ENCODE peak calls at places on chromosomes 12 and 14, in six cellular contexts. One of them, this sample, is unnamed.
A peak's percentile ranks its signal among the peaks of the same experiment; 100 is the strongest.

GRCh38 chr12:943051-943450 is 6.4 kb downstream of the RAD52 start:
- DNase-seq in neural crest cell: no peak
- DNase-seq in left cardiac atrium: no peak
- DNase-seq in effector memory CD4-positive, alpha-beta T cell: no peak
- DNase-seq in body of pancreas: no peak
- DNase-seq in iPS DF 6.9: no peak
- DNase-seq in this sample: no peak

GRCh38 chr12:75666126-75666979 is 154.9 kb upstream of the KRR1 start:
- DNase-seq in effector memory CD4-positive, alpha-beta T cell: no peak
- DNase-seq in neural crest cell: no peak
- DNase-seq in body of pancreas: peak; percentile 18
- DNase-seq in iPS DF 6.9: no peak
- DNase-seq in left cardiac atrium: no peak
- DNase-seq in this sample: no peak

GRCh38 chr14:104294628-104294982 is 156.2 kb downstream of the KIF26A start:
- DNase-seq in iPS DF 6.9: no peak
- DNase-seq in body of pancreas: no peak
- DNase-seq in effector memory CD4-positive, alpha-beta T cell: no peak
- DNase-seq in left cardiac atrium: peak; percentile 50
- DNase-seq in neural crest cell: no peak
- DNase-seq in this sample: no peak

GRCh38 chr12:77645966-77646598 is 184.6 kb upstream of the NAV3 start:
- DNase-seq in iPS DF 6.9: peak; percentile 45
- DNase-seq in effector memory CD4-positive, alpha-beta T cell: no peak
- DNase-seq in body of pancreas: no peak
- DNase-seq in left cardiac atrium: no peak
- DNase-seq in neural crest cell: no peak
- DNase-seq in this sample: no peak

GRCh38 chr12:76698316-76698715 is 65.6 kb upstream of the ZDHHC17 start:
- DNase-seq in left cardiac atrium: no peak
- DNase-seq in iPS DF 6.9: no peak
- DNase-seq in effector memory CD4-positive, alpha-beta T cell: no peak
- DNase-seq in body of pancreas: no peak
- DNase-seq in neural crest cell: no peak
- DNase-seq in this sample: no peak

GRCh38 chr14:69648480-69649414 is 37.4 kb downstream of the SUSD6 start:
- DNase-seq in iPS DF 6.9: no peak
- DNase-seq in neural crest cell: no peak
- DNase-seq in body of pancreas: no peak
- DNase-seq in left cardiac atrium: no peak
- DNase-seq in effector memory CD4-positive, alpha-beta T cell: no peak
- DNase-seq in this sample: no peak

GRCh38 chr14:41586237-41586636 is 20.4 kb upstream of the LRFN5 start:
- DNase-seq in iPS DF 6.9: no peak
- DNase-seq in left cardiac atrium: no peak
- DNase-seq in neural crest cell: no peak
- DNase-seq in effector memory CD4-positive, alpha-beta T cell: no peak
- DNase-seq in body of pancreas: no peak
- DNase-seq in this sample: no peak

GRCh38 chr12:110582286-110583136 is 607 bp downstream of the PPTC7 start:
- DNase-seq in left cardiac atrium: peak; percentile 72
- DNase-seq in body of pancreas: peak; percentile 58
- DNase-seq in effector memory CD4-positive, alpha-beta T cell: peak; percentile 73
- DNase-seq in iPS DF 6.9: no peak
- DNase-seq in neural crest cell: peak; percentile 43
- DNase-seq in this sample: peak; percentile 74

GRCh38 chr12:64679487-64679983 is 69.2 kb downstream of the RASSF3 start:
- DNase-seq in left cardiac atrium: peak; percentile 84
- DNase-seq in effector memory CD4-positive, alpha-beta T cell: peak; percentile 61
- DNase-seq in iPS DF 6.9: no peak
- DNase-seq in body of pancreas: peak; percentile 38
- DNase-seq in neural crest cell: no peak
- DNase-seq in this sample: peak; percentile 55

GRCh38 chr12:89653-90052 is 23.1 kb downstream of the IQSEC3 start:
- DNase-seq in body of pancreas: no peak
- DNase-seq in iPS DF 6.9: no peak
- DNase-seq in left cardiac atrium: no peak
- DNase-seq in neural crest cell: no peak
- DNase-seq in effector memory CD4-positive, alpha-beta T cell: no peak
- DNase-seq in this sample: no peak

GRCh38 chr12:82325540-82326336 is 32.4 kb downstream of the CCDC59 start:
- DNase-seq in body of pancreas: no peak
- DNase-seq in neural crest cell: no peak
- DNase-seq in left cardiac atrium: no peak
- DNase-seq in iPS DF 6.9: no peak
- DNase-seq in effector memory CD4-positive, alpha-beta T cell: no peak
- DNase-seq in this sample: no peak

GRCh38 chr12:48126953-48127630 is 7.9 kb downstream of the PFKM start:
- DNase-seq in body of pancreas: no peak
- DNase-seq in neural crest cell: no peak
- DNase-seq in iPS DF 6.9: no peak
- DNase-seq in effector memory CD4-positive, alpha-beta T cell: no peak
- DNase-seq in left cardiac atrium: no peak
- DNase-seq in this sample: no peak

GRCh38 chr12:4717806-4718205 is 2.4 kb upstream of the GALNT8 start:
- DNase-seq in iPS DF 6.9: no peak
- DNase-seq in neural crest cell: no peak
- DNase-seq in left cardiac atrium: no peak
- DNase-seq in body of pancreas: no peak
- DNase-seq in effector memory CD4-positive, alpha-beta T cell: no peak
- DNase-seq in this sample: no peak

GRCh38 chr12:19369691-19370148 is 69.6 kb upstream of the AEBP2 start:
- DNase-seq in neural crest cell: no peak
- DNase-seq in effector memory CD4-positive, alpha-beta T cell: no peak
- DNase-seq in body of pancreas: no peak
- DNase-seq in left cardiac atrium: no peak
- DNase-seq in iPS DF 6.9: no peak
- DNase-seq in this sample: no peak

GRCh38 chr12:25257590-25258324 is 7.0 kb upstream of the KRAS start:
- DNase-seq in left cardiac atrium: no peak
- DNase-seq in effector memory CD4-positive, alpha-beta T cell: no peak
- DNase-seq in iPS DF 6.9: no peak
- DNase-seq in neural crest cell: no peak
- DNase-seq in body of pancreas: no peak
- DNase-seq in this sample: no peak

GRCh38 chr14:104460920-104461651 is 118.5 kb upstream of the C14orf180 start:
- DNase-seq in effector memory CD4-positive, alpha-beta T cell: no peak
- DNase-seq in left cardiac atrium: no peak
- DNase-seq in iPS DF 6.9: no peak
- DNase-seq in body of pancreas: no peak
- DNase-seq in neural crest cell: no peak
- DNase-seq in this sample: no peak

GRCh38 chr14:101252443-101253214 is 308.7 kb upstream of the DIO3 start:
- DNase-seq in left cardiac atrium: no peak
- DNase-seq in iPS DF 6.9: no peak
- DNase-seq in effector memory CD4-positive, alpha-beta T cell: no peak
- DNase-seq in neural crest cell: no peak
- DNase-seq in body of pancreas: no peak
- DNase-seq in this sample: no peak

GRCh38 chr14:63214417-63215196 is 10.4 kb downstream of the RHOJ start:
- DNase-seq in left cardiac atrium: no peak
- DNase-seq in effector memory CD4-positive, alpha-beta T cell: no peak
- DNase-seq in iPS DF 6.9: no peak
- DNase-seq in body of pancreas: no peak
- DNase-seq in neural crest cell: no peak
- DNase-seq in this sample: no peak

GRCh38 chr14:29278301-29278700 is 511.7 kb downstream of the FOXG1 start:
- DNase-seq in effector memory CD4-positive, alpha-beta T cell: no peak
- DNase-seq in neural crest cell: no peak
- DNase-seq in left cardiac atrium: no peak
- DNase-seq in body of pancreas: no peak
- DNase-seq in iPS DF 6.9: no peak
- DNase-seq in this sample: no peak

GRCh38 chr12:120230326-120230973 is 29.5 kb upstream of the RPLP0 start:
- DNase-seq in left cardiac atrium: peak; percentile 78
- DNase-seq in iPS DF 6.9: peak; percentile 89
- DNase-seq in effector memory CD4-positive, alpha-beta T cell: no peak
- DNase-seq in neural crest cell: no peak
- DNase-seq in body of pancreas: peak; percentile 47
- DNase-seq in this sample: no peak

GRCh38 chr12:31518680-31519227 is 72.2 kb downstream of the DENND5B start:
- DNase-seq in effector memory CD4-positive, alpha-beta T cell: no peak
- DNase-seq in body of pancreas: peak; percentile 12
- DNase-seq in iPS DF 6.9: no peak
- DNase-seq in neural crest cell: no peak
- DNase-seq in left cardiac atrium: peak; percentile 49
- DNase-seq in this sample: no peak

GRCh38 chr14:50021261-50021660 is 95.1 kb downstream of the VCPKMT start:
- DNase-seq in neural crest cell: no peak
- DNase-seq in effector memory CD4-positive, alpha-beta T cell: no peak
- DNase-seq in body of pancreas: no peak
- DNase-seq in iPS DF 6.9: no peak
- DNase-seq in left cardiac atrium: no peak
- DNase-seq in this sample: no peak

GRCh38 chr14:76958020-76958965 is 70.2 kb downstream of the IRF2BPL start:
- DNase-seq in neural crest cell: no peak
- DNase-seq in body of pancreas: no peak
- DNase-seq in left cardiac atrium: no peak
- DNase-seq in iPS DF 6.9: no peak
- DNase-seq in effector memory CD4-positive, alpha-beta T cell: no peak
- DNase-seq in this sample: no peak

GRCh38 chr14:22088614-22089359 is 415.2 kb upstream of the OR4E1 start:
- DNase-seq in neural crest cell: no peak
- DNase-seq in left cardiac atrium: no peak
- DNase-seq in body of pancreas: no peak
- DNase-seq in effector memory CD4-positive, alpha-beta T cell: no peak
- DNase-seq in iPS DF 6.9: no peak
- DNase-seq in this sample: no peak

GRCh38 chr12:52011602-52012214 is 5.0 kb downstream of the TAMALIN start:
- DNase-seq in iPS DF 6.9: no peak
- DNase-seq in effector memory CD4-positive, alpha-beta T cell: no peak
- DNase-seq in left cardiac atrium: no peak
- DNase-seq in neural crest cell: no peak
- DNase-seq in body of pancreas: no peak
- DNase-seq in this sample: no peak

GRCh38 chr12:118714051-118714460 is 267.3 kb upstream of the SRRM4 start:
- DNase-seq in iPS DF 6.9: peak; percentile 57
- DNase-seq in neural crest cell: peak; percentile 75
- DNase-seq in left cardiac atrium: no peak
- DNase-seq in body of pancreas: peak; percentile 19
- DNase-seq in effector memory CD4-positive, alpha-beta T cell: no peak
- DNase-seq in this sample: no peak

GRCh38 chr14:74080820-74081460 is 3.3 kb downstream of the ALDH6A1 start:
- DNase-seq in neural crest cell: no peak
- DNase-seq in iPS DF 6.9: no peak
- DNase-seq in effector memory CD4-positive, alpha-beta T cell: no peak
- DNase-seq in body of pancreas: no peak
- DNase-seq in left cardiac atrium: no peak
- DNase-seq in this sample: no peak

This sample was measured in T-helper 22 cell.